ENCODE peak calls at places on chromosomes 2 and 18, in nine cellular contexts. A is amygdala; Y is epithelial cell of esophagus; T is CD8-positive, alpha-beta T cell; M is AG08396; I is GM13976; W is aorta; L is Kasumi-1; J is stimulated activated CD8-positive, alpha-beta memory T cell treated with anti-CD3 and anti-CD28 coated beads, Interleukin-7, amount 100 ng/mL, for 24 hours. C is an unnamed sample.

GRCh38 chr18:159037-159652 is 788 bp downstream of the USP14 start:
- DNase-seq in T (no peak), I (peak), L (peak), W (no peak), Y (peak), A (no peak), J (no peak), M (peak), C (peak)

GRCh38 chr2:202510911-202511310 is 123.9 kb upstream of the FAM117B start:
- DNase-seq in T (no peak), Y (peak), I (no peak), J (no peak), L (no peak), M (no peak), W (no peak), A (no peak), C (no peak)

GRCh38 chr2:108841506-108841905 is 54.9 kb downstream of the CCDC138 start:
- DNase-seq in T (no peak), A (no peak), M (no peak), Y (no peak), I (no peak), L (no peak), J (no peak), W (no peak), C (no peak)

GRCh38 chr2:42031783-42032620 is 15.8 kb upstream of the PKDCC start:
- DNase-seq in A (no peak), I (no peak), Y (no peak), L (no peak), T (no peak), W (no peak), M (no peak), J (no peak), C (no peak)

GRCh38 chr18:8839285-8839684 is 133.9 kb downstream of the MTCL1 start:
- DNase-seq in M (no peak), A (no peak), T (no peak), L (no peak), W (no peak), J (no peak), I (no peak), Y (no peak), C (peak)

GRCh38 chr2:11073791-11074190 is 81.5 kb upstream of the SLC66A3 start:
- DNase-seq in Y (no peak), J (no peak), A (no peak), M (peak), I (no peak), W (no peak), L (no peak), T (no peak), C (no peak)

GRCh38 chr2:238263204-238264071 is 23.6 kb upstream of the HES6 start:
- DNase-seq in W (peak), J (peak), L (peak), I (peak), A (peak), M (peak), T (peak), Y (peak), C (peak)

GRCh38 chr2:120777787-120778186 is 42.1 kb downstream of the GLI2 start:
- DNase-seq in T (no peak), J (no peak), A (no peak), Y (no peak), I (no peak), L (no peak), W (no peak), M (no peak), C (no peak)

GRCh38 chr2:63712748-63713147 is 124.0 kb downstream of the MDH1 start:
- DNase-seq in J (no peak), T (no peak), M (peak), I (no peak), L (no peak), W (no peak), Y (peak), A (no peak), C (peak)

GRCh38 chr2:181447040-181447439 is 10.1 kb upstream of the ITGA4 start:
- DNase-seq in Y (no peak), I (no peak), A (no peak), J (no peak), T (no peak), M (no peak), L (no peak), W (no peak), C (peak)

GRCh38 chr2:218406949-218407703 is 7.5 kb downstream of the CTDSP1 start:
- DNase-seq in L (peak), T (peak), W (peak), Y (peak), M (no peak), I (no peak), J (peak), A (no peak), C (peak)

GRCh38 chr2:80054339-80054675 is 250.2 kb downstream of the LRRTM1 start:
- DNase-seq in L (no peak), A (no peak), I (no peak), Y (peak), T (no peak), W (no peak), M (no peak), J (no peak), C (no peak)

GRCh38 chr2:168119519-168120141 is 127.8 kb downstream of the STK39 start:
- DNase-seq in I (no peak), A (no peak), W (no peak), Y (peak), M (peak), J (no peak), T (no peak), L (peak), C (peak)

GRCh38 chr2:175003875-175004729 is 1.1 kb downstream of the CHN1 start:
- DNase-seq in I (no peak), T (no peak), Y (no peak), M (no peak), W (no peak), J (no peak), L (no peak), A (no peak), C (peak)

GRCh38 chr2:70087703-70088507 is 628 bp downstream of the PCBP1 start:
- DNase-seq in L (no peak), A (no peak), W (peak), M (peak), T (peak), I (no peak), Y (peak), J (no peak), C (peak)

GRCh38 chr2:9770308-9771100 is 72.8 kb upstream of the TAF1B start:
- DNase-seq in A (peak), J (no peak), Y (peak), T (peak), I (peak), M (peak), L (peak), W (no peak), C (peak)

GRCh38 chr2:95269036-95269680 is 5.1 kb upstream of the PROM2 start:
- DNase-seq in M (no peak), A (no peak), J (no peak), I (no peak), T (no peak), Y (no peak), W (no peak), L (no peak), C (no peak)

GRCh38 chr2:229129738-229130371 is 141.2 kb downstream of the PID1 start:
- DNase-seq in T (no peak), W (peak), A (no peak), M (peak), J (no peak), L (no peak), Y (peak), I (no peak), C (no peak)

GRCh38 chr18:12307871-12308385 is at the start of gene TUBB6:
- DNase-seq in T (no peak), A (no peak), W (peak), I (peak), M (peak), Y (peak), J (no peak), L (peak), C (peak)

GRCh38 chr18:35041752-35042379 is 653 bp downstream of the MAPRE2 start:
- DNase-seq in L (no peak), J (no peak), I (no peak), T (peak), W (no peak), M (no peak), Y (peak), A (no peak), C (peak)

GRCh38 chr2:229843613-229844012 is 78.2 kb downstream of the TRIP12 start:
- DNase-seq in T (no peak), L (no peak), W (no peak), A (no peak), M (no peak), Y (no peak), I (no peak), J (no peak), C (no peak)

GRCh38 chr2:202036601-202037037 is 3.0 kb downstream of the FZD7 start:
- DNase-seq in J (no peak), A (no peak), L (no peak), Y (no peak), I (no peak), W (no peak), M (no peak), T (no peak), C (no peak)

GRCh38 chr18:48889115-48889941 is 61.4 kb downstream of the SMAD7 start:
- DNase-seq in I (no peak), T (no peak), J (no peak), A (peak), L (no peak), W (peak), M (peak), Y (no peak), C (no peak)

GRCh38 chr2:204110250-204111183 is 174.0 kb downstream of the ICOS start:
- DNase-seq in L (no peak), J (peak), I (peak), T (peak), Y (no peak), M (no peak), W (no peak), A (no peak), C (peak)

GRCh38 chr2:2061091-2061696 is 269.9 kb downstream of the MYT1L start:
- DNase-seq in I (no peak), Y (no peak), W (no peak), M (no peak), L (no peak), J (no peak), T (no peak), A (no peak), C (no peak)

GRCh38 chr18:48161911-48162698 is 231.6 kb upstream of the SMAD2 start:
- DNase-seq in J (no peak), W (no peak), M (no peak), A (no peak), T (no peak), Y (no peak), I (no peak), L (no peak), C (peak)

GRCh38 chr2:9990735-9991134 is 39.2 kb downstream of the GRHL1 start:
- DNase-seq in A (no peak), J (no peak), L (no peak), M (no peak), W (peak), Y (no peak), T (no peak), I (no peak), C (no peak)

GRCh38 chr18:61609131-61609530 is 275.9 kb downstream of the CDH20 start:
- DNase-seq in L (no peak), I (no peak), T (no peak), M (no peak), Y (no peak), J (no peak), A (no peak), W (no peak), C (no peak)

GRCh38 chr2:36547906-36548305 is 50.1 kb downstream of the FEZ2 start:
- DNase-seq in T (no peak), J (no peak), A (no peak), I (no peak), M (no peak), Y (no peak), L (no peak), W (no peak), C (no peak)

GRCh38 chr2:232321156-232321816 is 57.3 kb upstream of the ALPP start:
- DNase-seq in Y (no peak), J (no peak), W (no peak), I (no peak), M (no peak), L (no peak), T (peak), A (no peak), C (no peak)

GRCh38 chr2:38394903-38395341 is 17.8 kb upstream of the ATL2 start:
- DNase-seq in I (no peak), T (no peak), A (no peak), W (no peak), Y (peak), L (no peak), J (no peak), M (no peak), C (peak)

GRCh38 chr2:146931109-146931508 is 913.7 kb upstream of the ACVR2A start:
- DNase-seq in T (no peak), I (no peak), J (no peak), A (no peak), L (peak), Y (no peak), M (no peak), W (no peak), C (peak)

GRCh38 chr2:156671706-156672105 is 235.5 kb downstream of the GPD2 start:
- DNase-seq in W (no peak), L (no peak), J (no peak), M (no peak), T (no peak), Y (no peak), A (no peak), I (no peak), C (no peak)

GRCh38 chr18:59063300-59063895 is 76.3 kb upstream of the SEC11C start:
- DNase-seq in I (no peak), W (no peak), Y (no peak), T (no peak), J (no peak), A (no peak), M (no peak), L (no peak), C (no peak)

GRCh38 chr18:582465-582864 is 2.3 kb downstream of the CETN1 start:
- DNase-seq in I (no peak), L (no peak), J (no peak), Y (no peak), T (no peak), W (peak), M (no peak), A (no peak), C (no peak)

GRCh38 chr2:190562121-190562520 is 27.6 kb upstream of the NEMP2 start:
- DNase-seq in J (no peak), Y (no peak), T (no peak), W (no peak), L (no peak), A (no peak), I (no peak), M (no peak), C (no peak)

GRCh38 chr2:197322729-197323720 is 12.4 kb upstream of the ANKRD44 start:
- DNase-seq in T (peak), Y (no peak), A (no peak), L (no peak), I (no peak), M (no peak), W (no peak), J (no peak), C (no peak)

GRCh38 chr2:8822218-8822617 is 15.2 kb downstream of the KIDINS220 start:
- DNase-seq in W (no peak), L (peak), I (no peak), Y (peak), M (no peak), T (no peak), A (no peak), J (no peak), C (no peak)

GRCh38 chr2:137173514-137173913 is 408.2 kb downstream of the THSD7B start:
- DNase-seq in J (no peak), I (peak), W (no peak), A (no peak), L (no peak), M (no peak), Y (peak), T (no peak), C (peak)